ENCODE peak calls at places on chromosome 2, in seven cellular contexts. P is NCI-H2081, S is dorsolateral prefrontal cortex, N is NCI-H774, I is GM04504, X is aorta, Q is HEK293T. D is an unnamed sample.

GRCh38 chr2:121721926-121722325 is 14.7 kb downstream of the NIFK start:
- DNase-seq in P (no peak), Q (no peak), S (no peak), N (no peak), I (peak; percentile 88), X (peak; percentile 76), D (peak; percentile 75)

GRCh38 chr2:72995420-72996151 is 75.9 kb downstream of the SFXN5 start:
- DNase-seq in Q (no peak), I (no peak), S (no peak), X (peak; percentile 60), N (no peak), P (no peak), D (no peak)

GRCh38 chr2:206211657-206212255 is 52.1 kb downstream of the EEF1B2 start:
- DNase-seq in X (no peak), P (no peak), N (no peak), S (no peak), Q (no peak), I (peak; percentile 41), D (peak; percentile 85)

GRCh38 chr2:238864207-238865014 is 16.5 kb downstream of the TWIST2 start:
- DNase-seq in Q (peak; percentile 63), S (no peak), I (peak; percentile 99), P (no peak), N (peak; percentile 54), X (peak; percentile 95), D (peak; percentile 98)

GRCh38 chr2:70779911-70780580 is 10.4 kb downstream of the FIGLA start:
- DNase-seq in I (peak; percentile 22), X (no peak), S (no peak), N (no peak), Q (no peak), P (no peak), D (no peak)

GRCh38 chr2:18167871-18168270 is 289.4 kb downstream of the KCNS3 start:
- DNase-seq in N (no peak), X (no peak), P (no peak), S (no peak), I (no peak), Q (no peak), D (no peak)

GRCh38 chr2:109217362-109218086 is 88.5 kb downstream of the SH3RF3 start:
- DNase-seq in N (no peak), Q (no peak), S (no peak), P (no peak), I (peak; percentile 91), X (no peak), D (peak; percentile 83)

GRCh38 chr2:55934337-55934736 is 10.8 kb upstream of the EFEMP1 start:
- DNase-seq in X (no peak), Q (no peak), I (no peak), S (no peak), N (no peak), P (no peak), D (no peak)

GRCh38 chr2:44358498-44358897 is 2.8 kb downstream of the PREPL start:
- DNase-seq in X (no peak), Q (no peak), N (no peak), I (no peak), P (peak; percentile 24), S (no peak), D (no peak)

GRCh38 chr2:152569186-152569585 is 148.1 kb downstream of the PRPF40A start:
- DNase-seq in Q (no peak), P (no peak), X (no peak), N (no peak), S (no peak), I (no peak), D (no peak)

GRCh38 chr2:58788402-58788801 is 547.3 kb upstream of the FANCL start:
- DNase-seq in P (no peak), X (no peak), Q (no peak), I (no peak), N (no peak), S (no peak), D (no peak)

D was measured in fibroblast of gingiva.